ENCODE peak calls at places on chromosomes 4 and X, in six cellular contexts. K is fibroblast of lung, Y is tibial artery, Z is gastrocnemius medialis, A is right cardiac atrium, C is sigmoid colon. Q is an unnamed sample. For H3K9me3, the result is how much of the 10 kb centered on the place peaks cover.

GRCh38 chr4:102632236-102632635 is 128.5 kb downstream of the MANBA start:
- DNase-seq in K (no peak), Y (no peak), Z (no peak), A (no peak), C (no peak), Q (no peak)

GRCh38 chrX:133810925-133811324 is 174.5 kb downstream of the GPC3 start:
- DNase-seq in K (no peak), Y (no peak), Z (no peak), A (no peak), C (no peak), Q (no peak)

GRCh38 chr4:20883677-20884076 is 183.4 kb downstream of the PACRGL start:
- DNase-seq in K (no peak), Y (no peak), Z (no peak), A (no peak), C (no peak), Q (no peak)

GRCh38 chr4:139484861-139485311 is 31.0 kb downstream of the RAB33B start:
- DNase-seq in K (no peak), Y (no peak), Z (no peak), A (no peak), C (no peak), Q (no peak)

GRCh38 chrX:19602866-19603620 is 87.7 kb upstream of the MAP3K15 start:
- DNase-seq in K (peak), Y (peak), Z (peak), A (no peak), C (no peak), Q (no peak)

GRCh38 chrX:31036895-31037294 is 34.9 kb downstream of the FTHL17 start:
- DNase-seq in K (peak), Y (peak), Z (no peak), A (peak), C (no peak), Q (no peak)

GRCh38 chrX:115642895-115643530 is 82.0 kb downstream of the PLS3 start:
- DNase-seq in K (peak), Y (peak), Z (no peak), A (no peak), C (peak), Q (peak)

GRCh38 chr4:35614120-35614519 is 630.2 kb downstream of the ARAP2 start:
- DNase-seq in K (no peak), Y (no peak), Z (no peak), A (no peak), C (no peak), Q (no peak)

GRCh38 chr4:11409632-11410031 is 19.1 kb downstream of the HS3ST1 start:
- DNase-seq in K (no peak), Y (no peak), Z (no peak), A (no peak), C (no peak), Q (no peak)

GRCh38 chrX:130014770-130015169 is 32.3 kb downstream of the BCORL1 start:
- DNase-seq in K (no peak), Y (no peak), Z (no peak), A (no peak), C (no peak), Q (no peak)

GRCh38 chrX:136369377-136369776 is 68.6 kb downstream of the ADGRG4 start:
- DNase-seq in K (no peak), Y (no peak), Z (no peak), A (no peak), C (no peak), Q (no peak)

GRCh38 chrX:151697537-151697936 is 2.3 kb downstream of the PRRG3 start:
- DNase-seq in K (no peak), Y (no peak), Z (no peak), A (no peak), C (peak), Q (no peak)

GRCh38 chrX:73812256-73812655 is 249.3 kb downstream of the CHIC1 start:
- DNase-seq in K (no peak), Y (no peak), Z (no peak), A (no peak), C (no peak), Q (no peak)

GRCh38 chrX:68428431-68428830 is 4.9 kb downstream of the OPHN1 start:
- DNase-seq in K (peak), Y (no peak), Z (no peak), A (no peak), C (no peak), Q (no peak)

GRCh38 chr4:2135083-2135482 is 76.0 kb downstream of the NAT8L start:
- DNase-seq in K (peak), Y (no peak), Z (no peak), A (no peak), C (no peak), Q (no peak)

GRCh38 chrX:69503835-69504625 is at the start of gene NALF2:
- DNase-seq in K (peak), Y (peak), Z (no peak), A (peak), C (peak), Q (no peak)

GRCh38 chr4:113434247-113434587 is 327.3 kb downstream of the CAMK2D start:
- DNase-seq in K (peak), Y (no peak), Z (no peak), A (no peak), C (no peak), Q (no peak)

GRCh38 chrX:16796298-16796697 is 10.0 kb downstream of the TXLNG start:
- DNase-seq in K (no peak), Y (no peak), Z (no peak), A (no peak), C (no peak), Q (no peak)

GRCh38 chr4:4857809-4858508 is 1.5 kb upstream of the MSX1 start:
- DNase-seq in K (no peak), Y (no peak), Z (no peak), A (peak), C (peak), Q (no peak)

GRCh38 chrX:2327423-2327822 is 173.4 kb downstream of the DHRSX start:
- DNase-seq in K (no peak), Y (no peak), Z (no peak), A (no peak), C (no peak), Q (no peak)
- H3K9me3 ChIP-seq in K (under half), Y (under half), Z (under half), A (under half), C (under half), Q (under half)

GRCh38 chr4:153809307-153809706 is 20.4 kb upstream of the SFRP2 start:
- DNase-seq in K (no peak), Y (no peak), Z (no peak), A (no peak), C (no peak), Q (no peak)

GRCh38 chr4:153804742-153805141 is 15.9 kb upstream of the SFRP2 start:
- DNase-seq in K (no peak), Y (no peak), Z (no peak), A (no peak), C (no peak), Q (no peak)

GRCh38 chr4:153806073-153806472 is 17.2 kb upstream of the SFRP2 start:
- DNase-seq in K (no peak), Y (no peak), Z (no peak), A (no peak), C (no peak), Q (no peak)

GRCh38 chr4:153808175-153808574 is 19.3 kb upstream of the SFRP2 start:
- DNase-seq in K (no peak), Y (no peak), Z (no peak), A (no peak), C (no peak), Q (no peak)

GRCh38 chr4:153809916-153810810 is 21.3 kb upstream of the SFRP2 start:
- DNase-seq in K (no peak), Y (no peak), Z (no peak), A (no peak), C (no peak), Q (no peak)
- H3K9me3 ChIP-seq in K (under half), Y (under half), Z (under half), A (under half), C (under half), Q (under half)

DNA sequence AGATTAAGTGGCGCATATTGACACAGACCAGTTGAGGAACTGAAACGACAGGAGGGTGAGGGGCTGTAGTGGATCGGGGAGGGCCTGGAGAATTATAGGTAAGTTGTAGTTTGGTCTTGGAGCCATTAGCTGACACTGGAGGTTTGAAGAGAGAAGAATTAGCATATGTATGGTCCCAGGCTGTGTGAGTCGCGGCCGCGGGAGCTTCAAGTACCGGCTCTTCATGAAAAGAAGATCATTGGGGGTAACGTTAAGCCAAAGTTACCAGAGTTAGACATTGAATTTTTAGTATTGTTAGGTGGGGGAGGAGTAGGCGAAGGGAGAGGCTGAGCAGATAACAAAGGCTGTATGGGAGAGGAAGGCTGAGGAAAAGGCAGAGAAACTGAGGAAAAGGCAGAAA is 56.5 kb downstream of the ZNF674 start:
- DNase-seq in K (no peak), Y (no peak), Z (no peak), A (no peak), C (no peak), Q (no peak)
- H3K9me3 ChIP-seq in K (under half), Y (under half), Z (under half), A (under half), C (under half), Q (under half)

GRCh38 chrX:71935542-71935941 is 24.9 kb downstream of the NHSL2 start:
- DNase-seq in K (no peak), Y (peak), Z (no peak), A (peak), C (peak), Q (no peak)
- H3K9me3 ChIP-seq in K (under half), Y (under half), Z (under half), A (under half), C (under half), Q (under half)

GRCh38 chr4:7584760-7585159 is 150.0 kb upstream of the PSAPL1 start:
- DNase-seq in K (no peak), Y (no peak), Z (no peak), A (no peak), C (no peak), Q (no peak)
- H3K9me3 ChIP-seq in K (under half), Y (under half), Z (under half), A (under half), C (under half), Q (under half)

Q was measured in T-helper 17 cell.